ENCODE peak calls at places on chromosomes 4 and X, in seven cellular contexts. Y, S, P, U, Z, O and J are unnamed samples.

GRCh38 chr4:169464080-169464479 is 148.3 kb downstream of the NEK1 start:
- DNase-seq in O (no peak), Z (no peak), U (no peak), S (no peak), Y (no peak), P (no peak), J (no peak)

GRCh38 chr4:88779431-88779830 is 81.8 kb upstream of the NAP1L5 start:
- DNase-seq in Z (no peak), P (no peak), Y (no peak), O (no peak), U (peak), S (no peak), J (no peak)

GRCh38 chr4:48767055-48767454 is 13.0 kb downstream of the FRYL start:
- DNase-seq in Z (no peak), O (no peak), Y (no peak), P (no peak), S (no peak), U (no peak), J (no peak)

GRCh38 chr4:48991357-48991756 is 5.3 kb downstream of the CWH43 start:
- DNase-seq in O (no peak), Z (no peak), S (no peak), P (no peak), Y (no peak), U (no peak), J (no peak)

GRCh38 chr4:76723916-76724315 is 174.0 kb downstream of the SOWAHB start:
- DNase-seq in P (no peak), O (peak), S (no peak), U (no peak), Y (no peak), Z (no peak), J (no peak)

GRCh38 chrX:2696698-2697215 is 5.7 kb downstream of the CD99 start:
- DNase-seq in O (peak), S (peak), P (no peak), U (no peak), Y (no peak), Z (no peak), J (peak)

GRCh38 chrX:63503541-63503940 is 152.4 kb upstream of the SPIN4 start:
- DNase-seq in P (no peak), S (no peak), Y (no peak), U (peak), O (no peak), Z (no peak), J (no peak)

GRCh38 chr4:70583952-70584834 is 7.9 kb upstream of the AMBN start:
- DNase-seq in O (no peak), U (no peak), P (no peak), S (no peak), Y (no peak), Z (no peak), J (no peak)

GRCh38 chrX:153588021-153588781 is 10.7 kb downstream of the CCNQ start:
- DNase-seq in P (no peak), O (no peak), Y (no peak), Z (no peak), S (no peak), U (no peak), J (no peak)

GRCh38 chr4:186258216-186258811 is 7.7 kb upstream of the F11 start:
- DNase-seq in Y (no peak), U (no peak), P (no peak), Z (no peak), O (no peak), S (no peak), J (no peak)

GRCh38 chr4:38950159-38950558 is 82.0 kb downstream of the TMEM156 start:
- DNase-seq in S (no peak), O (peak), P (no peak), Y (no peak), Z (no peak), U (no peak), J (no peak)

GRCh38 chr4:140688711-140689598 is 67.2 kb downstream of the TBC1D9 start:
- DNase-seq in S (no peak), U (no peak), O (peak), Y (no peak), Z (no peak), P (no peak), J (no peak)

GRCh38 chrX:131795442-131796229 is 227.5 kb upstream of the STK26 start:
- DNase-seq in P (no peak), S (no peak), Y (no peak), O (no peak), Z (peak), U (no peak), J (no peak)

GRCh38 chr4:169272265-169272886 is 1.6 kb upstream of the SH3RF1 start:
- DNase-seq in S (peak), P (no peak), U (no peak), Y (no peak), Z (no peak), O (peak), J (no peak)

GRCh38 chrX:103417933-103418332 is 41.6 kb downstream of the BEX3 start:
- DNase-seq in Y (no peak), P (no peak), Z (no peak), S (no peak), U (no peak), O (no peak), J (no peak)

GRCh38 chrX:28552882-28553829 is 34.1 kb upstream of the IL1RAPL1 start:
- DNase-seq in U (no peak), Z (no peak), Y (no peak), S (no peak), P (no peak), O (no peak), J (no peak)

GRCh38 chrX:33434256-33435092 is 223.1 kb upstream of the DMD start:
- DNase-seq in Z (no peak), Y (no peak), O (peak), S (peak), U (peak), P (no peak), J (no peak)

GRCh38 chr4:80709082-80709869 is 321.2 kb upstream of the BMP3 start:
- DNase-seq in U (no peak), Z (no peak), S (no peak), P (no peak), O (no peak), Y (no peak), J (no peak)

GRCh38 chrX:80306007-80306406 is 114.2 kb upstream of the TENT5D start:
- DNase-seq in P (no peak), U (no peak), Z (no peak), O (no peak), S (no peak), Y (no peak), J (no peak)

GRCh38 chr4:89468632-89469031 is 161.0 kb upstream of the GPRIN3 start:
- DNase-seq in O (peak), Z (no peak), Y (no peak), S (no peak), P (no peak), U (no peak), J (no peak)

GRCh38 chr4:139961344-139961948 is 192.5 kb downstream of the MAML3 start:
- DNase-seq in P (no peak), Z (no peak), S (no peak), O (no peak), Y (no peak), U (no peak), J (no peak)

GRCh38 chr4:170057851-170058250 is 31.7 kb upstream of the MFAP3L start:
- DNase-seq in Y (no peak), Z (no peak), S (no peak), O (no peak), P (no peak), U (no peak), J (no peak)

GRCh38 chrX:33336783-33337182 is 125.4 kb upstream of the DMD start:
- DNase-seq in Z (no peak), S (peak), O (peak), Y (no peak), P (no peak), U (no peak), J (no peak)

GRCh38 chrX:115897956-115898355 is 272.6 kb upstream of the AGTR2 start:
- DNase-seq in Y (no peak), O (no peak), Z (no peak), U (no peak), P (no peak), S (no peak), J (no peak)

GRCh38 chrX:134469481-134469880 is 9.5 kb downstream of the HPRT1 start:
- DNase-seq in Y (no peak), Z (no peak), U (no peak), O (peak), P (no peak), S (no peak), J (no peak)

GRCh38 chr4:23373269-23373668 is 516.6 kb downstream of the PPARGC1A start:
- DNase-seq in P (no peak), Z (no peak), O (no peak), S (no peak), U (peak), Y (no peak), J (no peak)

GRCh38 chrX:149513713-149514427 is 8.8 kb upstream of the IDS start:
- DNase-seq in Y (no peak), S (no peak), U (peak), O (no peak), Z (no peak), P (no peak), J (no peak)

GRCh38 chrX:140439455-140439854 is 65.4 kb downstream of the SOX3 start:
- DNase-seq in O (no peak), Y (no peak), U (no peak), P (no peak), S (no peak), Z (no peak), J (no peak)

GRCh38 chr4:173171098-173171497 is 2.5 kb downstream of the GALNT7 start:
- DNase-seq in S (no peak), P (no peak), O (peak), U (no peak), Z (no peak), Y (no peak), J (no peak)

GRCh38 chr4:10006604-10007435 is 14.5 kb downstream of the SLC2A9 start:
- DNase-seq in O (no peak), S (peak), U (peak), Z (peak), P (no peak), Y (no peak), J (no peak)